ENCODE peak calls at places on chromosomes 3 and 15, in four cellular contexts. One of them, this sample, is unnamed. For H3K4me1, the result is how much of the 10 kb centered on the place peaks cover.

GRCh38 chr15:85168642-85169173 is 187.1 kb downstream of the PDE8A start:
- DNase-seq in GM23338: peak
- DNase-seq in right atrium auricular region: no peak
- DNase-seq in upper lobe of right lung: peak
- DNase-seq in this sample: no peak

GRCh38 chr3:30635072-30635471 is 28.7 kb downstream of the TGFBR2 start:
- DNase-seq in upper lobe of right lung: no peak
- DNase-seq in GM23338: no peak
- DNase-seq in right atrium auricular region: no peak
- DNase-seq in this sample: no peak

GRCh38 chr15:66288796-66289195 is 4.6 kb upstream of the DIS3L start:
- DNase-seq in GM23338: no peak
- DNase-seq in right atrium auricular region: no peak
- DNase-seq in upper lobe of right lung: no peak
- DNase-seq in this sample: no peak

GRCh38 chr3:53152316-53152715 is 8.7 kb upstream of the PRKCD start:
- DNase-seq in right atrium auricular region: no peak
- DNase-seq in GM23338: no peak
- DNase-seq in upper lobe of right lung: no peak
- DNase-seq in this sample: no peak

GRCh38 chr15:87263296-87263695 is 993.2 kb downstream of the NTRK3 start:
- DNase-seq in GM23338: no peak
- DNase-seq in right atrium auricular region: no peak
- DNase-seq in upper lobe of right lung: no peak
- DNase-seq in this sample: no peak

GRCh38 chr3:51799879-51800757 is 21.1 kb upstream of the IQCF6 start:
- DNase-seq in right atrium auricular region: no peak
- DNase-seq in upper lobe of right lung: no peak
- DNase-seq in GM23338: peak
- DNase-seq in this sample: no peak

GRCh38 chr15:50816191-50816590 is 50.7 kb upstream of the SPPL2A start:
- DNase-seq in upper lobe of right lung: no peak
- DNase-seq in GM23338: no peak
- DNase-seq in right atrium auricular region: no peak
- DNase-seq in this sample: no peak

GRCh38 chr3:70110066-70110465 is 110.5 kb downstream of the SAMMSON start:
- DNase-seq in upper lobe of right lung: no peak
- DNase-seq in GM23338: no peak
- DNase-seq in right atrium auricular region: no peak
- DNase-seq in this sample: no peak

GRCh38 chr3:129120254-129121004 is 1.2 kb downstream of the RAB43 start:
- DNase-seq in GM23338: peak
- DNase-seq in upper lobe of right lung: peak
- DNase-seq in right atrium auricular region: peak
- DNase-seq in this sample: peak

GRCh38 chr3:183493296-183494045 is 62.0 kb downstream of the KLHL6 start:
- DNase-seq in right atrium auricular region: no peak
- DNase-seq in upper lobe of right lung: no peak
- DNase-seq in GM23338: no peak
- DNase-seq in this sample: no peak

GRCh38 chr15:47813985-47814384 is 96.7 kb downstream of the SEMA6D start:
- DNase-seq in right atrium auricular region: no peak
- DNase-seq in upper lobe of right lung: no peak
- DNase-seq in GM23338: no peak
- DNase-seq in this sample: no peak

GRCh38 chr3:33218446-33219174 is at the start of gene SUSD5:
- DNase-seq in upper lobe of right lung: peak
- DNase-seq in GM23338: peak
- DNase-seq in right atrium auricular region: no peak
- DNase-seq in this sample: peak

GRCh38 chr15:57406040-57406772 is 29.9 kb downstream of the CGNL1 start:
- DNase-seq in upper lobe of right lung: no peak
- DNase-seq in GM23338: no peak
- DNase-seq in right atrium auricular region: no peak
- DNase-seq in this sample: no peak

GRCh38 chr3:138875754-138876664 is 41.3 kb upstream of the PIK3CB start:
- DNase-seq in GM23338: no peak
- DNase-seq in right atrium auricular region: no peak
- DNase-seq in upper lobe of right lung: no peak
- DNase-seq in this sample: no peak

GRCh38 chr3:27730774-27731659 is 8.9 kb upstream of the EOMES start:
- DNase-seq in upper lobe of right lung: no peak
- DNase-seq in right atrium auricular region: no peak
- DNase-seq in GM23338: peak
- DNase-seq in this sample: no peak

GRCh38 chr3:138230525-138230924 is 43.4 kb downstream of the ARMC8 start:
- DNase-seq in right atrium auricular region: no peak
- DNase-seq in GM23338: no peak
- DNase-seq in upper lobe of right lung: no peak
- DNase-seq in this sample: no peak

GRCh38 chr3:195717416-195717815 is 3.4 kb upstream of the MUC20 start:
- DNase-seq in upper lobe of right lung: no peak
- DNase-seq in GM23338: no peak
- DNase-seq in right atrium auricular region: no peak
- DNase-seq in this sample: no peak

GRCh38 chr15:75830910-75831805 is 12.1 kb upstream of the UBE2Q2 start:
- DNase-seq in GM23338: no peak
- DNase-seq in right atrium auricular region: no peak
- DNase-seq in upper lobe of right lung: no peak
- DNase-seq in this sample: no peak

GRCh38 chr3:20186600-20187004 is 596 bp upstream of the SGO1 start:
- DNase-seq in right atrium auricular region: no peak
- DNase-seq in GM23338: peak
- DNase-seq in upper lobe of right lung: no peak
- DNase-seq in this sample: no peak

GRCh38 chr3:194906229-194906629 is 220.5 kb downstream of the FAM43A start:
- DNase-seq in upper lobe of right lung: no peak
- DNase-seq in GM23338: no peak
- DNase-seq in right atrium auricular region: no peak
- DNase-seq in this sample: no peak

GRCh38 chr15:49082960-49083359 is 36.7 kb upstream of the SECISBP2L start:
- DNase-seq in upper lobe of right lung: no peak
- DNase-seq in GM23338: no peak
- DNase-seq in right atrium auricular region: no peak
- DNase-seq in this sample: no peak

GRCh38 chr15:77418341-77419049 is 1.4 kb downstream of the PEAK1 start:
- DNase-seq in GM23338: no peak
- DNase-seq in upper lobe of right lung: no peak
- DNase-seq in right atrium auricular region: no peak
- DNase-seq in this sample: no peak

GRCh38 chr3:139107424-139108252 is 62.9 kb upstream of the PRR23C start:
- DNase-seq in right atrium auricular region: no peak
- DNase-seq in upper lobe of right lung: peak
- DNase-seq in GM23338: no peak
- DNase-seq in this sample: no peak

GRCh38 chr3:5017953-5018531 is 38.8 kb downstream of the BHLHE40 start:
- DNase-seq in upper lobe of right lung: peak
- DNase-seq in right atrium auricular region: peak
- DNase-seq in GM23338: no peak
- DNase-seq in this sample: no peak

GRCh38 chr3:27589795-27590194 is 105.6 kb upstream of the SLC4A7 start:
- DNase-seq in upper lobe of right lung: no peak
- DNase-seq in right atrium auricular region: no peak
- DNase-seq in GM23338: no peak
- DNase-seq in this sample: no peak

GRCh38 chr15:43529141-43529540 is 11.7 kb downstream of the MAP1A start:
- DNase-seq in upper lobe of right lung: no peak
- DNase-seq in right atrium auricular region: peak
- DNase-seq in GM23338: no peak
- DNase-seq in this sample: no peak

GRCh38 chr3:188187055-188187454 is 33.1 kb downstream of the LPP start:
- DNase-seq in GM23338: no peak
- DNase-seq in upper lobe of right lung: no peak
- DNase-seq in right atrium auricular region: no peak
- DNase-seq in this sample: no peak

GRCh38 chr3:177928156-177928555 is 608.1 kb upstream of the KCNMB2 start:
- DNase-seq in GM23338: no peak
- DNase-seq in upper lobe of right lung: no peak
- DNase-seq in right atrium auricular region: no peak
- DNase-seq in this sample: no peak

GRCh38 chr3:77467702-77468407 is 428.0 kb downstream of the ROBO2 start:
- DNase-seq in upper lobe of right lung: no peak
- DNase-seq in right atrium auricular region: no peak
- DNase-seq in GM23338: no peak
- DNase-seq in this sample: no peak

GRCh38 chr3:87855626-87856025 is 203.2 kb downstream of the CGGBP1 start:
- DNase-seq in upper lobe of right lung: no peak
- DNase-seq in right atrium auricular region: no peak
- DNase-seq in GM23338: no peak
- DNase-seq in this sample: no peak

GRCh38 chr15:43872416-43873020 is 45.7 kb downstream of the WDR76 start:
- DNase-seq in GM23338: peak
- DNase-seq in upper lobe of right lung: no peak
- DNase-seq in right atrium auricular region: no peak
- DNase-seq in this sample: no peak

GRCh38 chr3:58388550-58389061 is 45.0 kb downstream of the PDHB start:
- DNase-seq in GM23338: peak
- DNase-seq in right atrium auricular region: no peak
- DNase-seq in upper lobe of right lung: no peak
- DNase-seq in this sample: no peak

GRCh38 chr3:154428369-154429206 is 1.4 kb downstream of the GPR149 start:
- DNase-seq in upper lobe of right lung: peak
- DNase-seq in GM23338: peak
- DNase-seq in right atrium auricular region: no peak
- DNase-seq in this sample: peak
- TF ChIP-seq CTCF in upper lobe of right lung: no peak
- TF ChIP-seq CTCF in GM23338: peak
- TF ChIP-seq CTCF in right atrium auricular region: no peak
- TF ChIP-seq CTCF in this sample: no peak

GRCh38 chr3:42102569-42102968 is 11.4 kb downstream of the TRAK1 start:
- DNase-seq in GM23338: no peak
- DNase-seq in upper lobe of right lung: no peak
- DNase-seq in right atrium auricular region: no peak
- DNase-seq in this sample: no peak
- H3K4me1 ChIP-seq in GM23338: under half
- H3K4me1 ChIP-seq in upper lobe of right lung: under half
- H3K4me1 ChIP-seq in right atrium auricular region: half or more
- H3K4me1 ChIP-seq in this sample: under half

GRCh38 chr3:76078101-76078500 is 292.8 kb upstream of the ZNF717 start:
- DNase-seq in right atrium auricular region: no peak
- DNase-seq in upper lobe of right lung: no peak
- DNase-seq in GM23338: no peak
- DNase-seq in this sample: no peak
- TF ChIP-seq CTCF in right atrium auricular region: no peak
- TF ChIP-seq CTCF in upper lobe of right lung: no peak
- TF ChIP-seq CTCF in GM23338: no peak
- TF ChIP-seq CTCF in this sample: no peak

GRCh38 chr15:78440375-78441373 is 2.7 kb downstream of the IREB2 start:
- DNase-seq in upper lobe of right lung: no peak
- DNase-seq in GM23338: no peak
- DNase-seq in right atrium auricular region: no peak
- DNase-seq in this sample: no peak
- H3K4me1 ChIP-seq in upper lobe of right lung: under half
- H3K4me1 ChIP-seq in GM23338: under half
- H3K4me1 ChIP-seq in right atrium auricular region: under half
- H3K4me1 ChIP-seq in this sample: under half

DNA sequence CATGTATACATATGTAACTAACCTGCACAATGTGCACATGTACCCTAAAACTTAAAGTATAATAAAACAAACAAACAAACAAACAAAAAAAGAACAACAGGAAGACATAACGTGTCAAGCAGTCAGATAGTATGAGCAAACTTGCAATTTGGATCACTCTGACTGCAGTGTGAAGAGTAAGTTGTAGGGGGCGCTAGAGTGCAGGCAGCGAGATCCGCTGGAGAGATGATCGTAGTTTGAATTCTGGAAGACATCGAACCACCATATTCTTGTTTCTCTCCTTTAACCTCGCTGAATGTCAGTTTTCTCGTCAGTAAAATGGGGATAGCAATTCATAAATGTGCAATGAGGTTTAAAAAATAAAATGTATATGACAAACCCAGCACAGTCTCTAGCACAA is 165.2 kb upstream of the LMCD1 start:
- DNase-seq in GM23338: peak
- DNase-seq in right atrium auricular region: no peak
- DNase-seq in upper lobe of right lung: no peak
- DNase-seq in this sample: no peak
- TF ChIP-seq CTCF in GM23338: peak
- TF ChIP-seq CTCF in right atrium auricular region: no peak
- TF ChIP-seq CTCF in upper lobe of right lung: peak
- TF ChIP-seq CTCF in this sample: no peak